ENCODE peak calls at places on chromosomes 13 and 19, in eight cellular contexts. M, I, N, V, T, Q, A and X are unnamed samples.

GRCh38 chr19:7349231-7349591 is 474 bp downstream of the ARHGEF18 start:
- DNase-seq in M (no peak), I (no peak), N (no peak), V (no peak), T (no peak), Q (no peak), A (no peak), X (no peak)

GRCh38 chr13:109345433-109345941 is 440.9 kb downstream of the IRS2 start:
- DNase-seq in M (no peak), I (no peak), N (no peak), V (no peak), T (no peak), Q (no peak), A (no peak), X (no peak)

GRCh38 chr19:5131031-5131865 is 162.3 kb downstream of the KDM4B start:
- DNase-seq in M (peak), I (no peak), N (peak), V (peak), T (no peak), Q (peak), A (no peak), X (no peak)

GRCh38 chr13:44199627-44200207 is 173.9 kb upstream of the SERP2 start:
- DNase-seq in M (no peak), I (no peak), N (no peak), V (no peak), T (no peak), Q (no peak), A (no peak), X (no peak)

GRCh38 chr19:22622901-22623840 is 11.0 kb upstream of the ZNF492 start:
- DNase-seq in M (peak), I (no peak), N (no peak), V (no peak), T (no peak), Q (no peak), A (no peak), X (no peak)

GRCh38 chr19:18304194-18304495 is 18.7 kb downstream of the LSM4 start:
- DNase-seq in M (peak), I (peak), N (peak), V (no peak), T (no peak), Q (no peak), A (no peak), X (no peak)

GRCh38 chr13:111598751-111599150 is 278.3 kb downstream of the TEX29 start:
- DNase-seq in M (no peak), I (no peak), N (no peak), V (no peak), T (no peak), Q (no peak), A (no peak), X (no peak)

GRCh38 chr13:76882431-76882830 is 3.8 kb downstream of the KCTD12 start:
- DNase-seq in M (no peak), I (no peak), N (no peak), V (no peak), T (no peak), Q (no peak), A (no peak), X (no peak)

GRCh38 chr13:29749401-29750177 is 100.8 kb downstream of the UBL3 start:
- DNase-seq in M (no peak), I (no peak), N (no peak), V (no peak), T (no peak), Q (no peak), A (no peak), X (peak)

GRCh38 chr13:36420437-36420891 is 11.8 kb upstream of the CCNA1 start:
- DNase-seq in M (peak), I (peak), N (peak), V (peak), T (no peak), Q (peak), A (peak), X (peak)

GRCh38 chr13:93776936-93777335 is 550.3 kb downstream of the GPC6 start:
- DNase-seq in M (no peak), I (no peak), N (no peak), V (no peak), T (no peak), Q (peak), A (no peak), X (no peak)

GRCh38 chr13:106990594-106990993 is 422.7 kb upstream of the ARGLU1 start:
- DNase-seq in M (no peak), I (no peak), N (no peak), V (no peak), T (no peak), Q (no peak), A (no peak), X (no peak)

GRCh38 chr13:111006508-111007031 is 91.7 kb upstream of the ANKRD10 start:
- DNase-seq in M (no peak), I (no peak), N (no peak), V (peak), T (no peak), Q (peak), A (no peak), X (peak)

GRCh38 chr19:12450817-12451216 is 10.0 kb upstream of the ZNF443 start:
- DNase-seq in M (no peak), I (no peak), N (no peak), V (no peak), T (no peak), Q (no peak), A (no peak), X (no peak)

GRCh38 chr19:18440421-18440877 is 2.5 kb upstream of the ISYNA1 start:
- DNase-seq in M (peak), I (peak), N (peak), V (no peak), T (no peak), Q (peak), A (no peak), X (no peak)

GRCh38 chr13:24124789-24125476 is 35.6 kb upstream of the SPATA13 start:
- DNase-seq in M (peak), I (no peak), N (no peak), V (no peak), T (no peak), Q (peak), A (no peak), X (no peak)

GRCh38 chr19:14544047-14544446 is 14.7 kb downstream of the TECR start:
- DNase-seq in M (peak), I (no peak), N (no peak), V (no peak), T (no peak), Q (no peak), A (no peak), X (no peak)

GRCh38 chr13:59360108-59360507 is 803.6 kb downstream of the DIAPH3 start:
- DNase-seq in M (no peak), I (no peak), N (no peak), V (peak), T (no peak), Q (peak), A (no peak), X (no peak)

GRCh38 chr19:48713041-48713863 is 6.3 kb downstream of the MAMSTR start:
- DNase-seq in M (no peak), I (no peak), N (no peak), V (no peak), T (no peak), Q (peak), A (no peak), X (no peak)

GRCh38 chr13:76379341-76380105 is 506.7 kb downstream of the KCTD12 start:
- DNase-seq in M (no peak), I (no peak), N (no peak), V (no peak), T (no peak), Q (no peak), A (no peak), X (no peak)

GRCh38 chr13:99433543-99434075 is 67.7 kb upstream of the TM9SF2 start:
- DNase-seq in M (no peak), I (no peak), N (no peak), V (no peak), T (no peak), Q (no peak), A (no peak), X (no peak)

GRCh38 chr19:29211562-29212416 is 1.2 kb downstream of the UQCRFS1 start:
- DNase-seq in M (no peak), I (peak), N (no peak), V (peak), T (no peak), Q (peak), A (no peak), X (no peak)

GRCh38 chr19:52428937-52429336 is at the start of gene ZNF534:
- DNase-seq in M (no peak), I (no peak), N (no peak), V (no peak), T (no peak), Q (no peak), A (no peak), X (no peak)

GRCh38 chr13:39656325-39656677 is 839 bp downstream of the COG6 start:
- DNase-seq in M (no peak), I (no peak), N (no peak), V (no peak), T (no peak), Q (peak), A (no peak), X (no peak)

GRCh38 chr13:41639955-41640780 is 182.8 kb downstream of the RGCC start:
- DNase-seq in M (no peak), I (no peak), N (no peak), V (no peak), T (no peak), Q (no peak), A (no peak), X (no peak)

GRCh38 chr19:44648536-44649370 is 5.0 kb downstream of the PVR start:
- DNase-seq in M (no peak), I (no peak), N (no peak), V (no peak), T (no peak), Q (no peak), A (no peak), X (no peak)

GRCh38 chr13:46905249-46905648 is 8.4 kb upstream of the HTR2A start:
- DNase-seq in M (no peak), I (no peak), N (no peak), V (no peak), T (no peak), Q (peak), A (no peak), X (no peak)